ENCODE peak calls at places on chromosome 16, in ten cellular contexts. One of them, this sample, is unnamed.

GRCh38 chr16:75603241-75603640 is 19.8 kb downstream of the ADAT1 start:
- DNase-seq in activated naive CD8-positive, alpha-beta T cell treated with anti-CD3 and anti-CD28 coated beads for 36 hours: no peak
- DNase-seq in CD8-positive, alpha-beta memory T cell: no peak
- DNase-seq in RCC 7860: no peak
- DNase-seq in right atrium auricular region: no peak
- DNase-seq in memory B cell: no peak
- DNase-seq in DMS 273 treated with DMSO at 0.1 percent for 48 hours: no peak
- DNase-seq in mesothelial cell of epicardium: no peak
- DNase-seq in upper lobe of right lung: no peak
- DNase-seq in T1000: no peak
- DNase-seq in this sample: no peak

GRCh38 chr16:7183768-7184167 is 148.9 kb upstream of the RBFOX1 start:
- DNase-seq in activated naive CD8-positive, alpha-beta T cell treated with anti-CD3 and anti-CD28 coated beads for 36 hours: no peak
- DNase-seq in CD8-positive, alpha-beta memory T cell: no peak
- DNase-seq in RCC 7860: no peak
- DNase-seq in right atrium auricular region: no peak
- DNase-seq in memory B cell: no peak
- DNase-seq in DMS 273 treated with DMSO at 0.1 percent for 48 hours: no peak
- DNase-seq in mesothelial cell of epicardium: no peak
- DNase-seq in upper lobe of right lung: no peak
- DNase-seq in T1000: no peak
- DNase-seq in this sample: no peak

GRCh38 chr16:1762196-1762878 is 9.0 kb downstream of the NME3 start:
- DNase-seq in activated naive CD8-positive, alpha-beta T cell treated with anti-CD3 and anti-CD28 coated beads for 36 hours: no peak
- DNase-seq in CD8-positive, alpha-beta memory T cell: no peak
- DNase-seq in RCC 7860: no peak
- DNase-seq in right atrium auricular region: no peak
- DNase-seq in memory B cell: no peak
- DNase-seq in DMS 273 treated with DMSO at 0.1 percent for 48 hours: no peak
- DNase-seq in mesothelial cell of epicardium: no peak
- DNase-seq in upper lobe of right lung: no peak
- DNase-seq in T1000: no peak
- DNase-seq in this sample: no peak

GRCh38 chr16:48194828-48195566 is 39.2 kb upstream of the ABCC12 start:
- DNase-seq in activated naive CD8-positive, alpha-beta T cell treated with anti-CD3 and anti-CD28 coated beads for 36 hours: no peak
- DNase-seq in CD8-positive, alpha-beta memory T cell: no peak
- DNase-seq in RCC 7860: no peak
- DNase-seq in right atrium auricular region: no peak
- DNase-seq in memory B cell: no peak
- DNase-seq in DMS 273 treated with DMSO at 0.1 percent for 48 hours: peak
- DNase-seq in mesothelial cell of epicardium: no peak
- DNase-seq in upper lobe of right lung: no peak
- DNase-seq in T1000: no peak
- DNase-seq in this sample: peak

GRCh38 chr16:88116121-88116900 is 165.1 kb downstream of the BANP start:
- DNase-seq in activated naive CD8-positive, alpha-beta T cell treated with anti-CD3 and anti-CD28 coated beads for 36 hours: no peak
- DNase-seq in CD8-positive, alpha-beta memory T cell: no peak
- DNase-seq in RCC 7860: peak
- DNase-seq in right atrium auricular region: no peak
- DNase-seq in memory B cell: no peak
- DNase-seq in DMS 273 treated with DMSO at 0.1 percent for 48 hours: no peak
- DNase-seq in mesothelial cell of epicardium: no peak
- DNase-seq in upper lobe of right lung: no peak
- DNase-seq in T1000: no peak
- DNase-seq in this sample: no peak

GRCh38 chr16:21603920-21604319 is 4.5 kb downstream of the METTL9 start:
- DNase-seq in activated naive CD8-positive, alpha-beta T cell treated with anti-CD3 and anti-CD28 coated beads for 36 hours: no peak
- DNase-seq in CD8-positive, alpha-beta memory T cell: no peak
- DNase-seq in RCC 7860: peak
- DNase-seq in right atrium auricular region: no peak
- DNase-seq in memory B cell: no peak
- DNase-seq in DMS 273 treated with DMSO at 0.1 percent for 48 hours: no peak
- DNase-seq in mesothelial cell of epicardium: no peak
- DNase-seq in upper lobe of right lung: no peak
- DNase-seq in T1000: no peak
- DNase-seq in this sample: no peak

GRCh38 chr16:9114842-9115241 is 23.4 kb downstream of the HAPSTR1 start:
- DNase-seq in activated naive CD8-positive, alpha-beta T cell treated with anti-CD3 and anti-CD28 coated beads for 36 hours: no peak
- DNase-seq in CD8-positive, alpha-beta memory T cell: no peak
- DNase-seq in RCC 7860: no peak
- DNase-seq in right atrium auricular region: no peak
- DNase-seq in memory B cell: no peak
- DNase-seq in DMS 273 treated with DMSO at 0.1 percent for 48 hours: no peak
- DNase-seq in mesothelial cell of epicardium: no peak
- DNase-seq in upper lobe of right lung: no peak
- DNase-seq in T1000: no peak
- DNase-seq in this sample: no peak

GRCh38 chr16:85486256-85486915 is 126.7 kb upstream of the GSE1 start:
- DNase-seq in activated naive CD8-positive, alpha-beta T cell treated with anti-CD3 and anti-CD28 coated beads for 36 hours: no peak
- DNase-seq in CD8-positive, alpha-beta memory T cell: no peak
- DNase-seq in RCC 7860: no peak
- DNase-seq in right atrium auricular region: no peak
- DNase-seq in memory B cell: no peak
- DNase-seq in DMS 273 treated with DMSO at 0.1 percent for 48 hours: no peak
- DNase-seq in mesothelial cell of epicardium: no peak
- DNase-seq in upper lobe of right lung: no peak
- DNase-seq in T1000: no peak
- DNase-seq in this sample: peak

GRCh38 chr16:46930861-46931260 is 42.6 kb downstream of the DNAJA2 start:
- DNase-seq in activated naive CD8-positive, alpha-beta T cell treated with anti-CD3 and anti-CD28 coated beads for 36 hours: no peak
- DNase-seq in CD8-positive, alpha-beta memory T cell: no peak
- DNase-seq in RCC 7860: no peak
- DNase-seq in right atrium auricular region: no peak
- DNase-seq in memory B cell: no peak
- DNase-seq in DMS 273 treated with DMSO at 0.1 percent for 48 hours: no peak
- DNase-seq in mesothelial cell of epicardium: no peak
- DNase-seq in upper lobe of right lung: no peak
- DNase-seq in T1000: no peak
- DNase-seq in this sample: no peak

GRCh38 chr16:31477220-31478216 is 5.4 kb upstream of the SLC5A2 start:
- DNase-seq in activated naive CD8-positive, alpha-beta T cell treated with anti-CD3 and anti-CD28 coated beads for 36 hours: peak
- DNase-seq in CD8-positive, alpha-beta memory T cell: no peak
- DNase-seq in RCC 7860: no peak
- DNase-seq in right atrium auricular region: no peak
- DNase-seq in memory B cell: no peak
- DNase-seq in DMS 273 treated with DMSO at 0.1 percent for 48 hours: no peak
- DNase-seq in mesothelial cell of epicardium: no peak
- DNase-seq in upper lobe of right lung: peak
- DNase-seq in T1000: no peak
- DNase-seq in this sample: no peak

GRCh38 chr16:719815-720506 is 985 bp upstream of the ANTKMT start:
- DNase-seq in activated naive CD8-positive, alpha-beta T cell treated with anti-CD3 and anti-CD28 coated beads for 36 hours: peak
- DNase-seq in CD8-positive, alpha-beta memory T cell: no peak
- DNase-seq in RCC 7860: peak
- DNase-seq in right atrium auricular region: no peak
- DNase-seq in memory B cell: no peak
- DNase-seq in DMS 273 treated with DMSO at 0.1 percent for 48 hours: peak
- DNase-seq in mesothelial cell of epicardium: no peak
- DNase-seq in upper lobe of right lung: no peak
- DNase-seq in T1000: no peak
- DNase-seq in this sample: no peak

GRCh38 chr16:73396556-73396955 is 348.6 kb upstream of the ZFHX3 start:
- DNase-seq in activated naive CD8-positive, alpha-beta T cell treated with anti-CD3 and anti-CD28 coated beads for 36 hours: no peak
- DNase-seq in CD8-positive, alpha-beta memory T cell: no peak
- DNase-seq in RCC 7860: peak
- DNase-seq in right atrium auricular region: no peak
- DNase-seq in memory B cell: no peak
- DNase-seq in DMS 273 treated with DMSO at 0.1 percent for 48 hours: peak
- DNase-seq in mesothelial cell of epicardium: no peak
- DNase-seq in upper lobe of right lung: no peak
- DNase-seq in T1000: no peak
- DNase-seq in this sample: no peak

GRCh38 chr16:72938426-72939164 is 109.3 kb downstream of the ZFHX3 start:
- DNase-seq in activated naive CD8-positive, alpha-beta T cell treated with anti-CD3 and anti-CD28 coated beads for 36 hours: no peak
- DNase-seq in CD8-positive, alpha-beta memory T cell: no peak
- DNase-seq in RCC 7860: peak
- DNase-seq in right atrium auricular region: peak
- DNase-seq in memory B cell: no peak
- DNase-seq in DMS 273 treated with DMSO at 0.1 percent for 48 hours: no peak
- DNase-seq in mesothelial cell of epicardium: no peak
- DNase-seq in upper lobe of right lung: no peak
- DNase-seq in T1000: no peak
- DNase-seq in this sample: no peak

GRCh38 chr16:9966569-9967157 is 215.6 kb downstream of the GRIN2A start:
- DNase-seq in activated naive CD8-positive, alpha-beta T cell treated with anti-CD3 and anti-CD28 coated beads for 36 hours: peak
- DNase-seq in CD8-positive, alpha-beta memory T cell: no peak
- DNase-seq in RCC 7860: peak
- DNase-seq in right atrium auricular region: no peak
- DNase-seq in memory B cell: no peak
- DNase-seq in DMS 273 treated with DMSO at 0.1 percent for 48 hours: no peak
- DNase-seq in mesothelial cell of epicardium: no peak
- DNase-seq in upper lobe of right lung: no peak
- DNase-seq in T1000: no peak
- DNase-seq in this sample: no peak

GRCh38 chr16:57939872-57940224 is 31.1 kb downstream of the CNGB1 start:
- DNase-seq in activated naive CD8-positive, alpha-beta T cell treated with anti-CD3 and anti-CD28 coated beads for 36 hours: no peak
- DNase-seq in CD8-positive, alpha-beta memory T cell: no peak
- DNase-seq in RCC 7860: no peak
- DNase-seq in right atrium auricular region: no peak
- DNase-seq in memory B cell: no peak
- DNase-seq in DMS 273 treated with DMSO at 0.1 percent for 48 hours: no peak
- DNase-seq in mesothelial cell of epicardium: no peak
- DNase-seq in upper lobe of right lung: peak
- DNase-seq in T1000: no peak
- DNase-seq in this sample: no peak

GRCh38 chr16:71670537-71670936 is 44.6 kb downstream of the MARVELD3 start:
- DNase-seq in activated naive CD8-positive, alpha-beta T cell treated with anti-CD3 and anti-CD28 coated beads for 36 hours: no peak
- DNase-seq in CD8-positive, alpha-beta memory T cell: no peak
- DNase-seq in RCC 7860: no peak
- DNase-seq in right atrium auricular region: no peak
- DNase-seq in memory B cell: no peak
- DNase-seq in DMS 273 treated with DMSO at 0.1 percent for 48 hours: no peak
- DNase-seq in mesothelial cell of epicardium: no peak
- DNase-seq in upper lobe of right lung: no peak
- DNase-seq in T1000: no peak
- DNase-seq in this sample: no peak

GRCh38 chr16:84484579-84485254 is 19.7 kb downstream of the MEAK7 start:
- DNase-seq in activated naive CD8-positive, alpha-beta T cell treated with anti-CD3 and anti-CD28 coated beads for 36 hours: no peak
- DNase-seq in CD8-positive, alpha-beta memory T cell: no peak
- DNase-seq in RCC 7860: no peak
- DNase-seq in right atrium auricular region: peak
- DNase-seq in memory B cell: no peak
- DNase-seq in DMS 273 treated with DMSO at 0.1 percent for 48 hours: no peak
- DNase-seq in mesothelial cell of epicardium: peak
- DNase-seq in upper lobe of right lung: peak
- DNase-seq in T1000: no peak
- DNase-seq in this sample: no peak

GRCh38 chr16:10923650-10924214 is 18.5 kb downstream of the DEXI start:
- DNase-seq in activated naive CD8-positive, alpha-beta T cell treated with anti-CD3 and anti-CD28 coated beads for 36 hours: no peak
- DNase-seq in CD8-positive, alpha-beta memory T cell: no peak
- DNase-seq in RCC 7860: no peak
- DNase-seq in right atrium auricular region: peak
- DNase-seq in memory B cell: no peak
- DNase-seq in DMS 273 treated with DMSO at 0.1 percent for 48 hours: no peak
- DNase-seq in mesothelial cell of epicardium: no peak
- DNase-seq in upper lobe of right lung: no peak
- DNase-seq in T1000: no peak
- DNase-seq in this sample: no peak